ENCODE peak calls at places on chromosomes 4 and X, in seven cellular contexts. G, C, A, M, P, S and N are unnamed samples. For H3K9me3, the result is how much of the 10 kb centered on the place peaks cover.

GRCh38 chrX:80334583-80334982 is 85.7 kb upstream of the TENT5D start:
- DNase-seq in G (no peak), C (no peak), P (no peak), S (no peak), M (no peak), A (no peak), N (no peak)

GRCh38 chrX:104270916-104271512 is 16.3 kb upstream of the ESX1 start:
- DNase-seq in G (peak), A (no peak), S (no peak), C (no peak), P (peak), M (peak), N (no peak)

GRCh38 chr4:189062047-189062820 is 878.4 kb upstream of the FRG1 start:
- DNase-seq in S (no peak), M (no peak), A (no peak), P (no peak), C (no peak), G (no peak), N (no peak)

GRCh38 chrX:41014776-41015175 is 70.5 kb upstream of the USP9X start:
- DNase-seq in G (peak), A (no peak), S (no peak), M (no peak), P (no peak), C (no peak), N (no peak)

GRCh38 chr4:53477666-53478065 is 100.2 kb downstream of the FIP1L1 start:
- DNase-seq in P (no peak), A (no peak), M (no peak), G (no peak), C (no peak), S (no peak), N (no peak)

GRCh38 chr4:48755287-48755686 is 24.8 kb downstream of the FRYL start:
- DNase-seq in G (no peak), M (no peak), C (no peak), P (no peak), S (no peak), A (no peak), N (no peak)

GRCh38 chr4:32206756-32207155 is 1486.6 kb downstream of the PCDH7 start:
- DNase-seq in G (no peak), C (no peak), A (no peak), P (no peak), M (no peak), S (no peak), N (no peak)

GRCh38 chr4:74267998-74268606 is 40.2 kb upstream of the EPGN start:
- DNase-seq in S (no peak), M (peak), A (no peak), P (no peak), G (peak), C (no peak), N (no peak)

GRCh38 chr4:66949424-66949823 is 595.9 kb downstream of the CENPC start:
- DNase-seq in G (no peak), M (no peak), P (no peak), A (no peak), C (no peak), S (no peak), N (no peak)

GRCh38 chr4:149983931-149984330 is 94.3 kb upstream of the DCLK2 start:
- DNase-seq in M (no peak), C (no peak), S (no peak), G (no peak), P (no peak), A (no peak), N (no peak)

GRCh38 chr4:117001077-117001476 is 84.3 kb downstream of the TRAM1L1 start:
- DNase-seq in C (no peak), P (no peak), M (no peak), G (no peak), A (no peak), S (no peak), N (no peak)

GRCh38 chr4:180225977-180226376 is 2017.2 kb upstream of the TENM3 start:
- DNase-seq in S (no peak), A (no peak), C (no peak), G (no peak), P (no peak), M (no peak), N (no peak)

GRCh38 chr4:87034527-87034926 is 99.7 kb downstream of the AFF1 start:
- DNase-seq in S (no peak), C (no peak), G (no peak), P (no peak), M (no peak), A (no peak), N (no peak)

GRCh38 chr4:103996637-103997036 is 276.9 kb upstream of the TACR3 start:
- DNase-seq in G (peak), C (no peak), M (peak), A (no peak), P (peak), S (no peak), N (no peak)

GRCh38 chrX:25016938-25017598 is 1.3 kb upstream of the ARX start:
- DNase-seq in C (no peak), G (no peak), A (no peak), S (no peak), M (no peak), P (no peak), N (no peak)

GRCh38 chr4:110617095-110617494 is 5.8 kb downstream of the PITX2 start:
- DNase-seq in C (no peak), P (no peak), S (no peak), G (no peak), M (no peak), A (no peak), N (no peak)

GRCh38 chr4:8329859-8330761 is 60.6 kb downstream of the HTRA3 start:
- DNase-seq in S (no peak), G (no peak), A (peak), P (no peak), C (peak), M (no peak), N (peak)

GRCh38 chr4:60737858-60738257 is 462.3 kb upstream of the ADGRL3 start:
- DNase-seq in S (no peak), M (peak), P (no peak), G (peak), C (no peak), A (no peak), N (no peak)

GRCh38 chrX:13495232-13495631 is 74.2 kb upstream of the EGFL6 start:
- DNase-seq in C (no peak), M (no peak), P (no peak), A (no peak), S (no peak), G (no peak), N (no peak)

GRCh38 chrX:104166735-104167436 is 633 bp downstream of the FAM199X start:
- DNase-seq in C (no peak), P (no peak), S (no peak), G (peak), M (no peak), A (peak), N (no peak)

GRCh38 chrX:23784487-23785301 is 1.7 kb downstream of the SAT1 start:
- DNase-seq in S (no peak), A (no peak), P (no peak), G (peak), C (no peak), M (peak), N (no peak)

GRCh38 chrX:138946941-138947340 is 235.4 kb upstream of the FGF13 start:
- DNase-seq in G (no peak), C (no peak), P (no peak), A (no peak), M (no peak), S (no peak), N (no peak)

DNA sequence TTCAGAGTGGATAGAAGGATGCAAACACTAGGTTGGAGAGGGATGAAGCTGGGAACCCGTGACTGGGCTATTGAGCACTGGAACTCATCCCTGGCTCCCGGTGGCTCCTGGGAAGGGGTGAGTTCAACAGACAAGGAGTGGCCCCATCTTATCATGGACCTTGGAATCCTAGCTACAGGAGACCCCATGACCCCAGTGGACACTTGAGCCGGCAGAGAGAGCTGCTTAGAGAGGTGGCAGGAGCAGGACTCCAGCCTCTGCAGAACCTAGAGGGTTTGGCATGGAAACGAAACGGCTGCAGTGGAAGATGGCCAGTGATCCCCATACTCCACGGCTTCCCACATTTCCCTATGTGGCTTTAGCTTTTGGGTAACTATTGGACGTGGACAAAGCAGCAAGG is 205.8 kb upstream of the SPANXN1 start:
- DNase-seq in C (no peak), P (no peak), G (no peak), S (no peak), M (no peak), A (no peak), N (no peak)
- H3K9me3 ChIP-seq in C (under half), P (under half), G (under half), S (under half), M (under half), A (under half), N (under half)

GRCh38 chrX:154774622-154775021 is 12.0 kb downstream of the DKC1 start:
- DNase-seq in G (no peak), C (no peak), S (no peak), M (no peak), P (no peak), A (no peak), N (no peak)
- H3K9me3 ChIP-seq in G (under half), C (under half), S (under half), M (under half), P (under half), A (under half), N (under half)

GRCh38 chrX:68682790-68683189 is 35.3 kb downstream of the STARD8 start:
- DNase-seq in S (no peak), A (no peak), P (no peak), C (no peak), G (no peak), M (no peak), N (no peak)
- H3K9me3 ChIP-seq in S (under half), A (under half), P (under half), C (under half), G (under half), M (under half), N (under half)

GRCh38 chr4:22764183-22764582 is 71.4 kb downstream of the GBA3 start:
- DNase-seq in P (no peak), C (no peak), M (no peak), S (no peak), A (no peak), G (no peak), N (no peak)

GRCh38 chr4:22762548-22762947 is 69.8 kb downstream of the GBA3 start:
- DNase-seq in S (no peak), M (no peak), C (no peak), A (no peak), G (no peak), P (no peak), N (no peak)

GRCh38 chr4:22766068-22766467 is 73.3 kb downstream of the GBA3 start:
- DNase-seq in G (no peak), P (no peak), M (no peak), S (no peak), C (no peak), A (no peak), N (no peak)
- H3K9me3 ChIP-seq in G (under half), P (under half), M (under half), S (under half), C (under half), A (under half), N (under half)

GRCh38 chrX:131513159-131513914 is 30.5 kb upstream of the OR13H1 start:
- DNase-seq in S (no peak), C (no peak), P (no peak), A (no peak), G (no peak), M (no peak), N (no peak)
- H3K9me3 ChIP-seq in S (under half), C (under half), P (under half), A (under half), G (under half), M (under half), N (under half)

DNA sequence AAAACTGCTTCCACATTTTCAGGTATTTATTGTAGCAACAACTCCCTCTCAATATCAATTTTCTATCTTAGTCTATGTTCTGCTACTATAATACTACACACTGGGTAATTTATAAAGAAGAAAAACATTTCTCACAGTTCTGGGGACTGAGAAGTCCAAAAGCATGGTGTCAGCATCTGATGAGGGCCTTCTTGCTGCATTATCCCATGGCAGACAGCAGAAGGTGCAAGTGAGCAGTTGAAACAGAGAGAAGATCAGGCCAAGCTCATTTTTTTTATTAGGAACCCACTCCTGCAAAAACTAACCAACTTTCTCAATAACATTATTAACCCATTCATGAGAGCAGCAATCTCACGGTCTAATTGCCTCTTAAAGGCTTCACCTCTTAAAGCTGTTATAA is 376.0 kb downstream of the RAB28 start:
- DNase-seq in M (no peak), C (no peak), G (no peak), S (no peak), A (no peak), P (no peak), N (no peak)
- H3K9me3 ChIP-seq in M (under half), C (under half), G (under half), S (under half), A (under half), P (under half), N (under half)